ENCODE peak calls at places on chromosome 14, in four cellular contexts. Z is OCI-LY7, I is A549, J is BE2C. C is an unnamed sample. For H3K4me1, the result is how much of the 10 kb centered on the place peaks cover.

GRCh38 chr14:97178781-97179180 is 381.6 kb downstream of the VRK1 start:
- DNase-seq in Z (no peak), I (no peak), J (no peak), C (no peak)

GRCh38 chr14:38056270-38056669 is 151.4 kb upstream of the SSTR1 start:
- DNase-seq in Z (peak), I (no peak), J (peak), C (no peak)

GRCh38 chr14:24259282-24260025 is 3.5 kb downstream of the TGM1 start:
- DNase-seq in Z (no peak), I (no peak), J (no peak), C (no peak)

GRCh38 chr14:34930591-34931069 is 52.2 kb upstream of the SRP54 start:
- DNase-seq in Z (peak), I (no peak), J (no peak), C (no peak)

GRCh38 chr14:34224221-34224620 is 237.8 kb downstream of the SPTSSA start:
- DNase-seq in Z (no peak), I (no peak), J (no peak), C (no peak)

GRCh38 chr14:30267141-30267540 is 291.8 kb upstream of the G2E3 start:
- DNase-seq in Z (no peak), I (no peak), J (no peak), C (no peak)

GRCh38 chr14:23439107-23439835 is 3.8 kb upstream of the MYH7 start:
- DNase-seq in Z (no peak), I (no peak), J (no peak), C (no peak)

GRCh38 chr14:100124551-100125088 is 34.8 kb downstream of the DEGS2 start:
- DNase-seq in Z (no peak), I (no peak), J (no peak), C (no peak)

GRCh38 chr14:27056586-27056985 is 458.8 kb upstream of the NOVA1 start:
- DNase-seq in Z (no peak), I (no peak), J (no peak), C (no peak)

DNA sequence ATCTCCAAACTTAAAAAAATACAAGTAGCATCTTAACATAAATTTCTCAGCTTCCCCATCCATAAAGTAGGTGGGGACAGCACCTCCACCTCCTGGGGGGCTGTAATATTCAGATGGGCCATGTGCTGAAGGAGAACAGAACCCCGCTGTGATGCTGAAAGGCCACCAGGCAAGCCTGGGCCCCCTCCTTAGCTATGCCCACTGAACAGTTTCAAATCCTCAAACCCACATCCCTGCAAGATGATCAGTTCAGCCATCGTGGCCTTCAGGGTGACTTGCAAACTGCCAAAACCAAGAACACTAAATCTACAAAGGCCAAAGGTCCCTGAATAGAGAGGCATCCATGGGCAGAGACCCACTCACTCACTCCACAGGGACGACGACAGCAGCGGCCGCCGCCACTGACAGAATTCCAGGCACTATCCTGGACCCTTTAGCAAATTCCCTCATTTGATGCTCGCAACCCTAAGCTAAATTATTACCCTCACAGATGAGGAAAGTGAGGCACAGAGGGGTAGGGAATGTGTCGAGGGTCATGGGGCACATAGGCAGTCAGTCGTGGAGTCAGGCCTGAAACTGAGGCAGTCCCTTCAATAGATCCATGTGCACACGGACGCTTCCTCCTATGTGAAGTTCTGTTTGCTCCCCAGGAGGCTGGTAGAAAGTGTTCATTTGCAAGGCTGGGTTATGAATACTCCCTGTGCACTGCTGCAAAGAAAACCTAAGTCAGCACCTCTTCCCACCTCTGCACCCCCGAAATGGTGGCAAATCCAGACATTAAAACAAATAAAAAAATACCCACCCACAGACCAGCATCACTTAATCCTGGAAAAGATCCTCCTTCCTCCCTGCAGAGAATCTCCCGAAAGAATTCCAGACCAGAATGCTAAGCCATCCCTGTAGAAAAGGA is 5.9 kb downstream of the ITPK1 start:
- DNase-seq in Z (no peak), I (no peak), J (no peak), C (no peak)
- H3K4me1 ChIP-seq in Z (under half), I (under half), J (under half), C (half or more)

GRCh38 chr14:92659765-92660561 is 88.5 kb downstream of the LGMN start:
- DNase-seq in Z (peak), I (no peak), J (no peak), C (no peak)
- H3K4me1 ChIP-seq in Z (under half), I (under half), J (under half), C (under half)

DNA sequence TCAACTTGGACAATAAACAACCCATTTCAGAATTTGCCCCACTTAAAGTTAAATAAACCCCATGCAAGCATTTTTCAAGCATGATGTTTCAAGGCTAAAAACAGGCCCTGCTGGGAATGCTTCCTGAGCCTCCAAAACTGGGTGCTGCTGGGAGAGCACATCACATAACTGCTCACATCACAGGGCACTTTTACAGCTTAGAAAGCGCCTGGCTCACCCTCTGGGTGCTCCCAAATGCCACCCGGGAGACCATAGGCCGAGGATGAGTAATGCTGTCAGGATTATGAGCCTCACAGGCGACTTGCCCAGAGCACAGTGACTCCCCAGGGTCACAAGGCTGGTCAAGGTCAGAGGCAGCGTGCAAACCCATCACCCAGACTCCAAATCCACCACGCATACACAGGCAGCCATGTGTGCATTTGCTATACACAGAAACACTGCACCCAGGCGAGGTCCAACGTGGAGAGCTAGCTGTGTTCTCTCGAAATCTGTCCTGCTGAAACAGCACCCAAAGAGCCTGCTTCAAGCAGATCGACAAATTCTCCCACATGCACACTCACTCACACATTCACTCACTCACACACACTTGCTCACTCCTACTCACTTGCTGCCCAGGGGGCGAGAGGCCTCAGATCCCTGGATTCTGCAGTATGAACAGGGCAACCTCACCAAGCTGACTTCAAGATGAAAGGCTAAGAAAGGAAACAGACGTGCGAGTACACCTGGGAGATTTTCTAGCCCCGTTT is 58.7 kb downstream of the ITPK1 start:
- DNase-seq in Z (no peak), I (no peak), J (no peak), C (no peak)
- H3K4me1 ChIP-seq in Z (under half), I (under half), J (under half), C (half or more)

DNA sequence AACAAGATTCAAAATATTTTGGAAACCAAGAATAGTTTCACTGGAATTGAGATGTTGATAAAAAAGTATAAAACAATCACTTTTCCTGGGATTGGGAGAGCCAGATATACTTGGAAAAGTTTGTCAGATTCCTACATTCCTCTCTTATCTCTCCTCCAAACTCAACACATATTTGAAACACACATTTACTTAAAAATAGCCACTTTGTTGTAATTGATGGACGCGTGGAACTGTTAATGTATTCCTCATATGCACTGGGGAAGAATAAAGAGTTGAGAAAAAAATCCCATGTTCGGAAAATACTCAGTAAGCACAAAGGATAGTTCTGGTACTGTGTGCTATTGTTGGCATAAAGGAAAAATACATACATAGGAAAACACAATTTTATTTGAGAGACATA is 195.6 kb upstream of the FLRT2 start:
- DNase-seq in Z (no peak), I (no peak), J (no peak), C (no peak)
- H3K4me1 ChIP-seq in Z (under half), I (under half), J (under half), C (under half)

DNA sequence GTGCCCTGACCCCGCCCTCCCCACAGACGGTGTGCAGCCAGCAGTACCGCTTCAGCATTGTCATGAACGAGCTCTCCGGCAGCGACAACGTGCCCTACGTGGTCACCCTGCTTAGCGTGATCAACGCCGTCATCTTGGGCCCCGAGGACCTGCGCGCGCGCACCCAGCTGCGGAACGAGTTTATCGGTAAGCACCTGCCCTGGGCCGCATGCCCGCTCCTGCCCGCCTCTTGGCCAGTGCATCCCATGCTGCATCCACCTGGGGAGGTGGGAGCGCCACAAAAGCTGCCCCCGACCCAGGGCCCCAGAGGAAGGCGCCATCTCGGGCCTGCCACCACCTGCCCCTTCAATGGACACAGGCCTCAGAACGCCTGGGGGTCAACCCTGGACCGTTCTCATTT is 13.9 kb downstream of the INF2 start:
- DNase-seq in Z (no peak), I (no peak), J (no peak), C (no peak)
- H3K4me1 ChIP-seq in Z (under half), I (under half), J (under half), C (under half)

GRCh38 chr14:54781936-54782802 is 120.5 kb downstream of the GCH1 start:
- DNase-seq in Z (no peak), I (no peak), J (no peak), C (no peak)

GRCh38 chr14:54783660-54784015 is 119.0 kb downstream of the GCH1 start:
- DNase-seq in Z (no peak), I (no peak), J (no peak), C (no peak)

GRCh38 chr14:54784060-54784459 is 118.6 kb downstream of the GCH1 start:
- DNase-seq in Z (no peak), I (no peak), J (no peak), C (no peak)

GRCh38 chr14:54784657-54785056 is 118.0 kb downstream of the GCH1 start:
- DNase-seq in Z (no peak), I (no peak), J (no peak), C (no peak)

GRCh38 chr14:54782803-54783659 is 119.6 kb downstream of the GCH1 start:
- DNase-seq in Z (peak), I (no peak), J (peak), C (no peak)
- H3K4me1 ChIP-seq in Z (under half), I (under half), J (under half), C (under half)

GRCh38 chr14:69570836-69571330 is 3.8 kb downstream of the CCDC177 start:
- DNase-seq in Z (no peak), I (no peak), J (no peak), C (no peak)
- H3K4me1 ChIP-seq in Z (under half), I (under half), J (under half), C (under half)

GRCh38 chr14:61519106-61519505 is 176.2 kb upstream of the HIF1A start:
- DNase-seq in Z (no peak), I (no peak), J (no peak), C (no peak)
- H3K4me1 ChIP-seq in Z (under half), I (half or more), J (under half), C (half or more)

GRCh38 chr14:89308232-89308959 is 108.6 kb downstream of the FOXN3 start:
- DNase-seq in Z (peak), I (no peak), J (peak), C (no peak)
- H3K4me1 ChIP-seq in Z (half or more), I (under half), J (under half), C (under half)

GRCh38 chr14:81834308-81834707 is 300.7 kb upstream of the SEL1L start:
- DNase-seq in Z (no peak), I (no peak), J (no peak), C (no peak)

GRCh38 chr14:81837304-81837703 is 303.7 kb upstream of the SEL1L start:
- DNase-seq in Z (no peak), I (no peak), J (no peak), C (no peak)
- H3K4me1 ChIP-seq in Z (under half), I (under half), J (under half), C (under half)